ENCODE peak calls at places on chromosomes 6 and 20, in seven cellular contexts. Q is heart right ventricle, J is AG04450, Y is colonic mucosa, A is lung, H is SK-N-SH, K is sigmoid colon. G is an unnamed sample.

GRCh38 chr6:149185799-149186357 is 131.6 kb upstream of the TAB2 start:
- DNase-seq in Q (no peak), J (no peak), Y (no peak), A (no peak), H (no peak), K (no peak), G (no peak)

GRCh38 chr6:113073611-113074191 is 726.6 kb downstream of the RFPL4B start:
- DNase-seq in Q (no peak), J (no peak), Y (no peak), A (no peak), H (no peak), K (no peak), G (no peak)

GRCh38 chr6:106547556-106547955 is 81.7 kb downstream of the RTN4IP1 start:
- DNase-seq in Q (no peak), J (no peak), Y (no peak), A (no peak), H (no peak), K (no peak), G (no peak)

GRCh38 chr6:34235605-34236422 is 859 bp upstream of the HMGA1 start:
- DNase-seq in Q (peak; percentile 62), J (no peak), Y (peak; percentile 73), A (peak; percentile 67), H (no peak), K (peak; percentile 78), G (no peak)

GRCh38 chr6:4957521-4958231 is 46.2 kb downstream of the RPP40 start:
- DNase-seq in Q (no peak), J (no peak), Y (no peak), A (no peak), H (no peak), K (no peak), G (peak; percentile 16)

GRCh38 chr20:52731086-52731485 is 241.1 kb upstream of the TSHZ2 start:
- DNase-seq in Q (no peak), J (no peak), Y (no peak), A (no peak), H (no peak), K (no peak), G (no peak)

GRCh38 chr6:21893778-21894177 is 300.2 kb downstream of the SOX4 start:
- DNase-seq in Q (no peak), J (no peak), Y (no peak), A (no peak), H (no peak), K (no peak), G (no peak)

GRCh38 chr6:12717356-12717755 is 789 bp downstream of the PHACTR1 start:
- DNase-seq in Q (no peak), J (no peak), Y (no peak), A (no peak), H (peak; percentile 40), K (no peak), G (no peak)

GRCh38 chr6:25889877-25890853 is 16.1 kb upstream of the SLC17A3 start:
- DNase-seq in Q (no peak), J (no peak), Y (peak; percentile 57), A (no peak), H (peak; percentile 58), K (no peak), G (no peak)

DNA sequence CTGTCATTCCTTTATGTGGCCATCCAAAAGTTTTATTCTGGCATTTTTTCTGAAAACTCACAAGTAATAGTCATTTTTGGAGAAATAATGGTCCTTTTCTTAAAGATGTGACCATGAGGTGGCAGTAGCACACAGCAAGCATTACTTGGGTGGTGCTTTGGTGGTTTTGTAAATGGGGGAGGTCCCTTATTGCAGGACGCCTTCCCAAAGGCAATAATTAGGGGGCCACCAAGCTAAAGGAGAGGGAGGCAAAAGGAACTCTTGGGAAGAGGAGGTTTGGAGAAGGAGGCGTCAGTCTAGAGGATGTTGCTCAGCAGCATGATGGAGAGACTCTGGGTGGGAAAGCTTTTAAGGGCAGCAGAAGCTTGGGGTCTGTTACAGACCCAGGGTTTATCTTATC is 422.6 kb upstream of the MMS22L start:
- DNase-seq in Q (no peak), J (no peak), Y (no peak), A (no peak), H (peak; percentile 17), K (no peak), G (no peak)
- TF ChIP-seq CTCF in Q (peak; percentile 21), J (peak; percentile 32), Y (no peak), A (no peak), H (peak; percentile 52), K (no peak), G (no peak)

GRCh38 chr6:37515712-37516075 is 16.0 kb upstream of the CCDC167 start:
- DNase-seq in Q (no peak), J (no peak), Y (no peak), A (no peak), H (peak; percentile 67), K (no peak), G (no peak)
- H3K27ac ChIP-seq in Q (peak overlapping the region; percentile 63), J (no peak overlapping the region), Y (peak overlapping the region; percentile 4), A (no peak overlapping the region), H (peak overlapping the region; percentile 98), K (peak overlapping the region; percentile 42), G (peak overlapping the region; percentile 43)

DNA sequence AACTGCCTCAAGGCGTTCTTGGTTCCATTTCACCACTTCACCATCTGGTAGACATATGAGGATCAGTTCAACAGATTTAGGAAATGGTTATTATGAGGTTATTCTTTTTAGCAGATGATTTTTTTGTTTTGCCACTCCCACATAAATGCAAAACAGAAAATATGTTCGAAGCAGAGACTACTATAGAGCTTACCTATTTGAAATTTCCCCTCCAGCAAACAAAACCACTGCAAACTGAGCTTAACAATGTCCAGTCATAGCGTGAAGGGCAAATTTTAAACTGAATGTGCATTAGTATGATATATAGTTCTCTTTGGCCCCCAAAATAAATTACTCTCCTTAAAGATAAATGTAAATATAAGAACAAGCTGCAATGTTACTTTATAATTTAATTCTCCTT is 520.4 kb upstream of the ADGRB3 start:
- DNase-seq in Q (no peak), J (no peak), Y (no peak), A (no peak), H (peak; percentile 7), K (no peak), G (no peak)
- H3K4me3 ChIP-seq in Q (no peak overlapping the region), J (no peak overlapping the region), Y (no peak overlapping the region), A (no peak overlapping the region), H (no peak overlapping the region), K (no peak overlapping the region), G (no peak overlapping the region)

GRCh38 chr6:32166411-32167061 is 2.1 kb downstream of the EGFL8 start:
- DNase-seq in Q (no peak), J (no peak), Y (no peak), A (no peak), H (no peak), K (no peak), G (no peak)
- TF ChIP-seq CTCF in Q (no peak), J (no peak), Y (no peak), A (no peak), H (no peak), K (no peak), G (no peak)

GRCh38 chr6:162154930-162155329 is 572.6 kb downstream of the PRKN start:
- DNase-seq in Q (no peak), J (no peak), Y (no peak), A (no peak), H (no peak), K (no peak), G (no peak)
- H3K27ac ChIP-seq in Q (no peak overlapping the region), J (no peak overlapping the region), Y (no peak overlapping the region), A (no peak overlapping the region), H (no peak overlapping the region), K (no peak overlapping the region), G (no peak overlapping the region)

GRCh38 chr20:35561671-35562070 is 19.8 kb downstream of the ERGIC3 start:
- DNase-seq in Q (no peak), J (no peak), Y (no peak), A (no peak), H (no peak), K (no peak), G (no peak)

GRCh38 chr20:35560541-35560940 is 18.7 kb downstream of the ERGIC3 start:
- DNase-seq in Q (no peak), J (no peak), Y (no peak), A (no peak), H (no peak), K (no peak), G (no peak)

GRCh38 chr20:35561268-35561667 is 19.4 kb downstream of the ERGIC3 start:
- DNase-seq in Q (no peak), J (peak; percentile 4), Y (no peak), A (peak; percentile 43), H (peak; percentile 71), K (no peak), G (no peak)

GRCh38 chr20:35558981-35559693 is 17.3 kb downstream of the ERGIC3 start:
- DNase-seq in Q (no peak), J (no peak), Y (no peak), A (no peak), H (no peak), K (no peak), G (no peak)

DNA sequence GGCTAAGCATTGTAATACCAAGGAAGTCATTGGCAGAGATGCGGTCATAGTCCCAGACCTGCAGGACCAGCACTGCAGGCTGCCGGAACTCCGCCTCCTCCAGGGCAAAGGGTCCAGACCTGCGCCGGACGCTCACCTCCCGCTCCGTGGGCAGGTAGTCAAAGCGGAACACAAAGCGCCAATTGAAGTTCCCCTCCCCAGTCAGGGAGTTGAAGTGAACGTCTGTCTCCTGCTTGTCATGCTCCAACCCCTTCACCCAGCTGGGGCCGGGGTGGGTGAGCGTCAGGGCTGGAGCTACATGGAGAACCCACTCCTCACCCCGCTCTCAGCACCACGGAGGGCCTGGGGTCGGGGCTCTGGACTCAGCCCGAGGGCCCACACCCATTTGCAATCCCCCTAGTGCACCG is 18.2 kb downstream of the ERGIC3 start:
- DNase-seq in Q (no peak), J (no peak), Y (peak; percentile 72), A (no peak), H (no peak), K (no peak), G (no peak)
- H3K4me3 ChIP-seq in Q (no peak overlapping the region), J (no peak overlapping the region), Y (no peak overlapping the region), A (no peak overlapping the region), H (no peak overlapping the region), K (no peak overlapping the region), G (no peak overlapping the region)

G was measured in right atrium auricular region.